ENCODE peak calls at places on chromosomes 11 and 22, in nine cellular contexts. L, E, S, P, B, Q, Z, A and Y are unnamed samples.

GRCh38 chr11:64777449-64778222 is 706 bp downstream of the SF1 start:
- DNase-seq in L (peak), E (peak), S (peak), P (peak), B (peak), Q (peak), Z (peak), A (peak), Y (peak)

GRCh38 chr22:17767236-17768065 is 6.8 kb downstream of the BID start:
- DNase-seq in L (no peak), E (peak), S (no peak), P (no peak), B (no peak), Q (peak), Z (no peak), A (no peak), Y (no peak)

GRCh38 chr11:115652094-115652493 is 147.9 kb upstream of the CADM1 start:
- DNase-seq in L (no peak), E (no peak), S (no peak), P (no peak), B (no peak), Q (no peak), Z (no peak), A (no peak), Y (no peak)

GRCh38 chr22:26835929-26836528 is 178.6 kb downstream of the MIAT start:
- DNase-seq in L (peak), E (peak), S (peak), P (no peak), B (no peak), Q (peak), Z (no peak), A (no peak), Y (no peak)

GRCh38 chr11:63769719-63770443 is 1.3 kb upstream of the ZFTA start:
- DNase-seq in L (peak), E (no peak), S (no peak), P (no peak), B (no peak), Q (no peak), Z (peak), A (no peak), Y (no peak)

GRCh38 chr11:112157274-112157766 is 6.6 kb downstream of the IL18 start:
- DNase-seq in L (no peak), E (no peak), S (peak), P (no peak), B (peak), Q (no peak), Z (no peak), A (no peak), Y (no peak)

GRCh38 chr22:50305658-50306566 is 1.5 kb downstream of the PLXNB2 start:
- DNase-seq in L (no peak), E (no peak), S (peak), P (peak), B (peak), Q (no peak), Z (peak), A (no peak), Y (no peak)

GRCh38 chr11:9748361-9748970 is 84.6 kb downstream of the SWAP70 start:
- DNase-seq in L (no peak), E (peak), S (peak), P (peak), B (peak), Q (peak), Z (no peak), A (no peak), Y (peak)

GRCh38 chr11:128757235-128757711 is 63.4 kb downstream of the FLI1 start:
- DNase-seq in L (no peak), E (peak), S (peak), P (peak), B (no peak), Q (peak), Z (no peak), A (peak), Y (peak)

GRCh38 chr22:27952091-27952490 is 33.0 kb upstream of the PITPNB start:
- DNase-seq in L (no peak), E (no peak), S (no peak), P (no peak), B (peak), Q (no peak), Z (no peak), A (no peak), Y (no peak)

GRCh38 chr11:102186836-102187235 is 76.6 kb downstream of the YAP1 start:
- DNase-seq in L (no peak), E (no peak), S (no peak), P (no peak), B (no peak), Q (no peak), Z (no peak), A (no peak), Y (no peak)

GRCh38 chr22:36194971-36195370 is 6.6 kb downstream of the APOL4 start:
- DNase-seq in L (no peak), E (peak), S (no peak), P (peak), B (peak), Q (peak), Z (peak), A (no peak), Y (peak)

GRCh38 chr11:67371549-67372231 is 1.7 kb downstream of the CLCF1 start:
- DNase-seq in L (peak), E (no peak), S (no peak), P (peak), B (no peak), Q (no peak), Z (no peak), A (peak), Y (no peak)

GRCh38 chr11:114036156-114036811 is 23.2 kb upstream of the ZBTB16 start:
- DNase-seq in L (peak), E (peak), S (peak), P (peak), B (peak), Q (peak), Z (peak), A (peak), Y (peak)

GRCh38 chr11:74676596-74676995 is 54.6 kb downstream of the CHRDL2 start:
- DNase-seq in L (no peak), E (no peak), S (no peak), P (no peak), B (no peak), Q (no peak), Z (peak), A (no peak), Y (no peak)

GRCh38 chr11:61418136-61418535 is 11.6 kb downstream of the CPSF7 start:
- DNase-seq in L (no peak), E (no peak), S (no peak), P (no peak), B (no peak), Q (no peak), Z (no peak), A (no peak), Y (no peak)

GRCh38 chr11:65430406-65431217 is 8.0 kb downstream of the NEAT1 start:
- DNase-seq in L (no peak), E (no peak), S (no peak), P (no peak), B (no peak), Q (no peak), Z (peak), A (no peak), Y (no peak)

GRCh38 chr22:35135165-35135564 is 69.2 kb downstream of the ISX start:
- DNase-seq in L (no peak), E (no peak), S (no peak), P (no peak), B (no peak), Q (no peak), Z (no peak), A (no peak), Y (no peak)

GRCh38 chr11:85123752-85124231 is 503.4 kb downstream of the DLG2 start:
- DNase-seq in L (no peak), E (no peak), S (no peak), P (no peak), B (no peak), Q (no peak), Z (no peak), A (no peak), Y (no peak)